ENCODE peak calls at places on chromosome 5, in eight cellular contexts. N is activated gamma-delta T cell treated with Interleukin-2 at 50 U/mL for 16 hours; L is CD4-positive, alpha-beta memory T cell; V is T follicular helper cell; K is G401; Z is ELR; T is stomach; J is foreskin melanocyte. W is an unnamed sample.
A peak's percentile ranks its signal among the peaks of the same experiment; 100 is the strongest.

GRCh38 chr5:43033845-43034590 is 6.1 kb downstream of the ANXA2R start:
- DNase-seq in N (no peak), V (no peak), J (no peak), Z (no peak), T (no peak), L (no peak), K (no peak), W (no peak)

GRCh38 chr5:59020611-59021285 is 437.9 kb downstream of the RAB3C start:
- DNase-seq in K (no peak), V (no peak), T (no peak), N (no peak), J (no peak), Z (peak; percentile 54), L (no peak), W (no peak)

GRCh38 chr5:107476783-107477182 is 194.0 kb downstream of the EFNA5 start:
- DNase-seq in T (peak; percentile 50), V (no peak), J (no peak), N (no peak), K (no peak), L (no peak), Z (no peak), W (peak; percentile 91)

GRCh38 chr5:142095651-142096330 is 12.8 kb upstream of the NDFIP1 start:
- DNase-seq in L (peak; percentile 85), T (no peak), Z (no peak), J (no peak), V (peak; percentile 78), K (no peak), N (peak; percentile 70), W (peak; percentile 52)

GRCh38 chr5:10335711-10336470 is 17.6 kb upstream of the MARCHF6 start:
- DNase-seq in V (no peak), T (no peak), L (no peak), K (no peak), Z (no peak), J (no peak), N (no peak), W (no peak)

GRCh38 chr5:168528521-168529360 is at the start of gene FBLL1:
- DNase-seq in N (no peak), K (peak; percentile 70), V (no peak), T (no peak), Z (peak; percentile 24), L (no peak), J (no peak), W (peak; percentile 15)

GRCh38 chr5:172078726-172079345 is 72.4 kb upstream of the FBXW11 start:
- DNase-seq in L (no peak), T (peak; percentile 54), N (no peak), J (no peak), Z (no peak), K (peak; percentile 53), V (no peak), W (no peak)

GRCh38 chr5:18281947-18282557 is 647.8 kb downstream of the TAF11L14 start:
- DNase-seq in V (no peak), J (peak; percentile 29), L (no peak), N (no peak), T (no peak), Z (peak; percentile 54), K (peak; percentile 69), W (no peak)

GRCh38 chr5:170562166-170562565 is 58.3 kb downstream of the KCNIP1 start:
- DNase-seq in L (no peak), T (no peak), J (no peak), V (no peak), K (no peak), Z (no peak), N (no peak), W (no peak)